ENCODE peak calls at places on chromosomes 6 and 20, in ten cellular contexts. S is natural killer cell; G is CD8-positive, alpha-beta T cell; T is fibroblast of lung; J is HCT116; A is adrenal gland; X is HFF-Myc; P is neural crest cell; Y is IMR-90; O is mesothelial cell of epicardium. N is an unnamed sample.

GRCh38 chr20:33656010-33656782 is 5.9 kb upstream of the C20orf144 start:
- DNase-seq in S (no peak), G (no peak), T (no peak), J (no peak), A (peak; percentile 24), X (no peak), P (no peak), Y (no peak), O (no peak), N (no peak)

GRCh38 chr6:160279850-160280249 is 21.2 kb upstream of the SLC22A2 start:
- DNase-seq in S (no peak), G (no peak), T (peak; percentile 16), J (no peak), A (no peak), X (no peak), P (no peak), Y (no peak), O (no peak), N (peak; percentile 24)

GRCh38 chr20:48951041-48951440 is 29.5 kb downstream of the ARFGEF2 start:
- DNase-seq in S (no peak), G (no peak), T (no peak), J (no peak), A (no peak), X (no peak), P (no peak), Y (no peak), O (no peak), N (no peak)

GRCh38 chr6:14968056-14968643 is 277.7 kb upstream of the JARID2 start:
- DNase-seq in S (no peak), G (no peak), T (no peak), J (no peak), A (no peak), X (no peak), P (no peak), Y (no peak), O (no peak), N (no peak)

GRCh38 chr6:40735126-40735920 is 148.2 kb upstream of the LRFN2 start:
- DNase-seq in S (no peak), G (no peak), T (no peak), J (no peak), A (no peak), X (no peak), P (no peak), Y (no peak), O (no peak), N (no peak)

GRCh38 chr6:52409499-52409898 is 10.6 kb upstream of the EFHC1 start:
- DNase-seq in S (no peak), G (no peak), T (peak; percentile 42), J (no peak), A (no peak), X (no peak), P (no peak), Y (peak; percentile 20), O (no peak), N (no peak)

GRCh38 chr6:138486249-138487121 is 12.8 kb downstream of the NHSL1 start:
- DNase-seq in S (no peak), G (no peak), T (no peak), J (no peak), A (no peak), X (no peak), P (no peak), Y (no peak), O (no peak), N (no peak)

GRCh38 chr6:42429042-42429574 is 22.6 kb downstream of the TRERF1 start:
- DNase-seq in S (no peak), G (no peak), T (no peak), J (no peak), A (no peak), X (no peak), P (no peak), Y (no peak), O (no peak), N (no peak)

DNA sequence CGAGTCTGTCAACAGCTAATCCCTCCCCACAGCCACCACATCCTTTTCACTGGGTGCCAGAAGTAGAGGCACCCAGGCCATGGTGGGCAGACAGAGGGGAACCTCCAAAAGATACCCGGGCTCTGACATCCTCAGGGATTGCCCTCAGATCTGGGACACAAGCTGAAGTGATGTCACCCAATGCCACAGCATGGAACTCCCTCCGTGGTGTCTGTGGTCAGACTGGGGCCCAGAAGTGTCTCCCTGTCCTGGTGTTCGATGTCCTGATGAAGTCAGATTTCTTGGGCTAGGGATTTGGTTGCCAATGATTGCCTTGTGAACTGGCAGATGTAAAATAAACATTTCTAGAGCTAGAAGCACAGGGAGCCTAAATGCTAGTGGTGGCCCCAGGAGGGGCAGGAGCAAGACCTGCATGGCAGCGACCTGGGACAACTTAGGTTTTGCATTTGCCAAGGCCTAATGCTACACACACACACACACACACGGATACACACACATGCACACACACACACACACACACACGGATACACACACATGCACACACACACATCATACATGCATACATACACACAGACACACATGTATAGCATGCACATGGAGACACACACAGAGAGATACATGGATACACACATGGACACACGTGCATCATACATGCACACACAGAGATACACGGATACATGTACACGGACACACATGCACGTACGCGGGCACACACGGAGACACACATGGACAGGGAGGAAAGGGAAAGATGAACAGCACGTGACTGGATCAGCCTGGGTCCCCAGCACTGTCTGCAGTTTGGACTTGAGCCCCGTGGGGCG is 221.0 kb downstream of the NFATC2 start:
- DNase-seq in S (no peak), G (no peak), T (no peak), J (no peak), A (no peak), X (no peak), P (no peak), Y (no peak), O (no peak), N (no peak)
- TF ChIP-seq CTCF in S (no peak), G (no peak), T (no peak), J (no peak), A (no peak), X (no peak), P (no peak), Y (no peak), O (no peak), N (no peak)

GRCh38 chr6:19472850-19473249 is 364.3 kb upstream of the ID4 start:
- DNase-seq in S (no peak), G (no peak), T (no peak), J (no peak), A (no peak), X (no peak), P (no peak), Y (no peak), O (no peak), N (no peak)

GRCh38 chr6:19477563-19477962 is 359.6 kb upstream of the ID4 start:
- DNase-seq in S (no peak), G (no peak), T (no peak), J (no peak), A (no peak), X (no peak), P (no peak), Y (no peak), O (no peak), N (no peak)

GRCh38 chr6:19470333-19470732 is 366.8 kb upstream of the ID4 start:
- DNase-seq in S (no peak), G (no peak), T (no peak), J (no peak), A (no peak), X (no peak), P (no peak), Y (no peak), O (no peak), N (no peak)

GRCh38 chr6:19472168-19472567 is 365.0 kb upstream of the ID4 start:
- DNase-seq in S (no peak), G (no peak), T (peak; percentile 89), J (peak; percentile 22), A (no peak), X (peak; percentile 4), P (no peak), Y (peak; percentile 73), O (no peak), N (peak; percentile 99)
- TF ChIP-seq CTCF in S (no peak), G (no peak), T (no peak), J (no peak), A (no peak), X (no peak), P (no peak), Y (no peak), O (no peak), N (peak; percentile 27)

DNA sequence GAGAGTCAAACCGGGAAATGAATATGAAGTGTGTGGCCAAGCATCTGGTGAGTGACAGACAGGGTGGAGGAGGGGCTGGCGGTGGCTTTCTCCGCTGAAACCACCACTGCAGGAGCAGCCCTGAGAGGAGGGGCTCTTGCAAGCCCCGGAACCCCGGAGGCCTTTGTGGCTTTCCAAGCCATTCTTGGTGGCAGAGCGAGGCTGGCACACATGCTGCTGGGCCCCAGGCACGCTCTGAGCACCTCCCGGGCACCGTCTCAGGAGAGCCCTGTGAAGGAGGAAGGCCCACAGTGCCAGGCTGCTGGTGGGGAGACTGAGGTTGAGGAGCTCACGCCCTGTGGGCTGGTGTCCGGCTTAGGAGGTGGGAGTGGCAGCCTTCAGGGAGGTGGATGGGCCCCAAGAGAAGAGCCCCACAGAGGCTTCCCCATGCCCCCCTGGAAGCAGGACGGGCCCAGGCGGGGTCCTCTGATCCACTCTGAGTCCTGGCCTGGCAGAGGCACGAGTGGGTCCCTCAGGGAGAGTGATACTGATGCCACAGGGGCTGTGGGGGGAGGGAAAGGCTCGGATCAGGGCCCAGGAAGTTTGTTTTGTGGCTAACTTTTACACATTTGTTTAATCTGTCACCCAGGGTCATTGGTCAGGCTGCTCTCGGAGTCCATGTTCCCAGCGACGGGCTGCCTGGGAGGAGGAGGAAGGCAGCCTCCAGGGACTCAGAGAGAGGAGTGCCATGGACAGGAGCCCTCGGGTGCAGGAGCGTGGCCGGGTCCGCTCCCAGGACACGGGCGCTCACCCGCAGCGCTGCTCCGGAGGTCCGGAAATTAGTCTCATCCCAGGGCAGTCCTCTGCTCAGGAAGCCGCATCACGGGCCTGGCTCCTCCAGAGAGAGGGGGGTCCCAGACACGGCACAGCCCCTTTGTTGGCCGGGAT is 170.7 kb downstream of the ERMARD start:
- DNase-seq in S (no peak), G (no peak), T (no peak), J (no peak), A (peak; percentile 33), X (no peak), P (no peak), Y (no peak), O (peak; percentile 28), N (no peak)
- TF ChIP-seq CTCF in S (no peak), G (no peak), T (no peak), J (no peak), A (no peak), X (no peak), P (no peak), Y (no peak), O (no peak), N (no peak)

DNA sequence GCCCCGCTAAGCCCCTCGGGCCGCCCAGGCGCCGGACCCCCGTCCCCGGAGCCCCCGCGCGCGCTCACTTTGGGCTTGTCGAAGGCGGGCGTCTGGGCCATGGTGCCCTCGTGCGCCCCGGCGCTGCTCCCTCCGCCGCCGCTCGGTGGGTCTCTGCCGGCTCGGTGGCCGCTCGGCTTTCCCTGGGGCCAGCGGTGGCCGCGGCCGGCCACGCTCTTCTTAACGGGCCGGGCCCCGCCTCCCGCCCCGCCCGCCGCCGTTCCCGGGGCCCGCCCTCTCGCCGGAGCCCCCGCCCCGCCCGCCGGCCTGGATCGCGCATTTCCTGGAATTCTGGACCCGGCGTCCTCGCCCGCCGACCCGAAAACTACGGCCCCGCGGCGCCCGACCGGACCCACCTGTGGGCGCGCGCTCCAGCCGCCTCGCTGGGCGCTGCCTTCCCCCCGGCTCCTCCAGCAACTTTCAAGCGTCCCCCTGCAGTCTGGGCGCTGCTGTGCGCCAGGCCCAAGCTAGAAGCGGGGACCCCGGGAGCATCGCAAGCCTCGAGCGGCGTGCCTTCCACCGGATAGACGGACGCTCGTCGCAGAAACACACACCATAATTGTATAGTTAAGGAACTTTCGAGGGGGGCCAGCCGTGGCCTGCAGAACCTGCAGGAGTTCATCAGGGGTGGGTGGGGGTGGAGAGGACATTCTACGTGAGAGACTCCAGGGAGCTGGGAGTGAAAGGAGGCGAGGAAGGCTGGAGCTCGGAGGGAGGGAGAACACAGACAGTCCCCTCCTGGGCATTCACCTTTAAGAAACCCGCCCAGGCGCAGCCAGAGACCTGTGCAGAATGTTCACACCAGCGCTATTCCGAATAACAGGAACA is at the start of gene ADA:
- DNase-seq in S (peak; percentile 40), G (no peak), T (no peak), J (no peak), A (peak; percentile 53), X (no peak), P (peak; percentile 41), Y (peak; percentile 21), O (peak; percentile 69), N (peak; percentile 25)
- TF ChIP-seq CTCF in S (no peak), G (no peak), T (no peak), J (no peak), A (no peak), X (no peak), P (peak; percentile 31), Y (no peak), O (no peak), N (peak; percentile 14)

N was measured in brain microvascular endothelial cell.